ENCODE peak calls at places on chromosomes 4 and X, in six cellular contexts. J is mucosa of descending colon; O is CD4-positive, alpha-beta T cell; S is ovary; V is pancreas; Q is upper lobe of right lung. W is an unnamed sample. For H3K9me3, the result is how much of the 10 kb centered on the place peaks cover.

GRCh38 chr4:185573651-185574199 is 38.4 kb upstream of the PDLIM3 start:
- DNase-seq in J (no peak), Q (no peak), S (no peak), O (no peak), V (no peak), W (no peak)

GRCh38 chrX:134396174-134396573 is 63.8 kb upstream of the HPRT1 start:
- DNase-seq in J (no peak), V (no peak), Q (no peak), S (no peak), O (no peak), W (no peak)

GRCh38 chr4:166198041-166198440 is 325.0 kb downstream of the TLL1 start:
- DNase-seq in J (no peak), V (no peak), S (no peak), O (no peak), Q (no peak), W (no peak)

GRCh38 chr4:97517948-97518347 is 625.3 kb downstream of the STPG2 start:
- DNase-seq in V (no peak), Q (no peak), O (no peak), S (no peak), J (no peak), W (no peak)

GRCh38 chrX:153874366-153875125 is 11.4 kb downstream of the L1CAM start:
- DNase-seq in S (no peak), J (no peak), Q (no peak), O (no peak), V (no peak), W (no peak)

GRCh38 chr4:57034571-57034970 is 55.9 kb downstream of the POLR2B start:
- DNase-seq in Q (no peak), S (no peak), V (no peak), O (no peak), J (no peak), W (no peak)

GRCh38 chr4:152480901-152481300 is 55.0 kb downstream of the FBXW7 start:
- DNase-seq in J (no peak), V (no peak), Q (no peak), O (no peak), S (no peak), W (no peak)

GRCh38 chrX:148567229-148567628 is 66.8 kb downstream of the AFF2 start:
- DNase-seq in V (no peak), S (no peak), Q (no peak), O (no peak), J (no peak), W (no peak)

GRCh38 chr4:94491322-94491721 is 39.6 kb downstream of the PDLIM5 start:
- DNase-seq in Q (no peak), O (no peak), V (no peak), S (no peak), J (no peak), W (no peak)

GRCh38 chr4:87071401-87071800 is 136.6 kb downstream of the AFF1 start:
- DNase-seq in V (peak), S (no peak), Q (no peak), J (no peak), O (no peak), W (no peak)

GRCh38 chrX:112935029-112935428 is 94.4 kb upstream of the AMOT start:
- DNase-seq in V (no peak), S (no peak), J (no peak), O (no peak), Q (no peak), W (no peak)

GRCh38 chr4:139763668-139764067 is 98.0 kb downstream of the MGST2 start:
- DNase-seq in Q (no peak), S (no peak), V (no peak), O (no peak), J (no peak), W (no peak)

GRCh38 chr4:110183643-110184042 is 14.8 kb downstream of the ELOVL6 start:
- DNase-seq in O (no peak), S (no peak), Q (no peak), V (no peak), J (no peak), W (no peak)

GRCh38 chrX:21662761-21663160 is 4.6 kb upstream of the KLHL34 start:
- DNase-seq in S (no peak), O (no peak), J (no peak), V (no peak), Q (no peak), W (no peak)

GRCh38 chrX:23825675-23826074 is 42.7 kb downstream of the SAT1 start:
- DNase-seq in O (no peak), S (no peak), V (no peak), Q (no peak), J (no peak), W (no peak)

GRCh38 chr4:188042191-188042590 is 46.6 kb downstream of the ZFP42 start:
- DNase-seq in S (no peak), J (no peak), Q (no peak), V (no peak), O (no peak), W (no peak)

GRCh38 chrX:720858-721257 is 90.3 kb downstream of the SHOX start:
- DNase-seq in Q (no peak), J (no peak), V (no peak), O (no peak), S (no peak), W (no peak)
- H3K9me3 ChIP-seq in Q (under half), J (under half), V (under half), O (under half), S (under half), W (under half)

GRCh38 chrX:121103381-121103780 is 56.0 kb downstream of the GLUD2 start:
- DNase-seq in J (no peak), S (no peak), O (no peak), Q (no peak), V (no peak), W (no peak)
- H3K9me3 ChIP-seq in J (under half), S (under half), O (under half), Q (under half), V (under half), W (under half)

DNA sequence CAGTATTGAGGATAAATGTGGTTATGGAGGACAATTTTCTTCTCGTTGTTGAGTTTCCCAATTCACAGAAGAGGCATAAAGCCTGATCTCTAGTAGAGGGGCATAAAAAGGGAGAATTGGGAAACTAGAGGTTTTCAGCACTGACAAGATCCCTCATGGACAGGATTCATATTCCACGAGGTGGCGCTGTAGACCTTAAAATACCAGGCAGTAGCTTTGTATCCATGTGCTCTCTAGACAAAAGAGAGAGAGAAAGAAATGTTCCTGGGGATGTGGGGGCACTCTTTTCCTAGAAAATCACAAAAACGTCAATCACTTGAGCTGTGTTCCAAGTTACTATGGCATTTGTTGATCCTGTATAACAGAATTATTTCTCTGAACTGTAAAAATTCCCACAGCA is 128.3 kb downstream of the MAGEE1 start:
- DNase-seq in S (no peak), V (no peak), J (no peak), Q (no peak), O (no peak), W (no peak)
- H3K9me3 ChIP-seq in S (under half), V (under half), J (under half), Q (under half), O (under half), W (under half)

GRCh38 chr4:134952775-134953174 is 751.2 kb upstream of the PABPC4L start:
- DNase-seq in Q (peak), V (no peak), O (no peak), S (no peak), J (no peak), W (no peak)
- H3K9me3 ChIP-seq in Q (under half), V (under half), O (under half), S (under half), J (under half), W (under half)